ENCODE peak calls at places on chromosomes 13 and 19, in six cellular contexts. J is sciatic nerve; U is activated naive CD8-positive, alpha-beta T cell treated with anti-CD3 and anti-CD28 coated beads, Interleukin-2, amount 50 U/mL, for 24 hours; N is Daoy; Z is progenitor cell of endocrine pancreas; I is fibroblast of villous mesenchyme. S is an unnamed sample.

GRCh38 chr19:35963514-35963913 is 27.3 kb downstream of the LRFN3 start:
- DNase-seq in N (peak), I (peak), U (peak), J (no peak), Z (peak), S (peak)

GRCh38 chr13:91135949-91136348 is 211.5 kb upstream of the MIR17HG start:
- DNase-seq in I (no peak), J (no peak), U (no peak), Z (no peak), N (no peak), S (no peak)

GRCh38 chr13:50393641-50394040 is 378.4 kb downstream of the KCNRG start:
- DNase-seq in J (no peak), I (no peak), U (no peak), Z (no peak), N (peak), S (no peak)

GRCh38 chr13:83955011-83955410 is 72.7 kb upstream of the SLITRK1 start:
- DNase-seq in N (no peak), I (no peak), Z (no peak), U (no peak), J (no peak), S (no peak)

GRCh38 chr13:104450006-104450405 is 1383.8 kb upstream of the SLC10A2 start:
- DNase-seq in U (no peak), J (no peak), N (no peak), Z (no peak), I (no peak), S (no peak)

GRCh38 chr13:48446454-48446853 is 33.5 kb upstream of the LPAR6 start:
- DNase-seq in Z (no peak), N (peak), J (no peak), I (peak), U (no peak), S (peak)

GRCh38 chr19:32017341-32017948 is 328.0 kb upstream of the ZNF507 start:
- DNase-seq in U (no peak), N (peak), Z (no peak), I (no peak), J (no peak), S (no peak)

GRCh38 chr19:45163156-45163555 is 2.4 kb upstream of the NKPD1 start:
- DNase-seq in I (no peak), U (no peak), N (no peak), J (no peak), Z (no peak), S (no peak)